ENCODE peak calls at places on chromosomes 6 and 20, in five cellular contexts. Y, I, B, U and C are unnamed samples.

GRCh38 chr20:51190783-51191180 is 167.9 kb upstream of the KCNG1 start:
- DNase-seq in Y (no peak), I (no peak), B (no peak), U (peak), C (no peak)

GRCh38 chr6:150998992-150999975 is 133.8 kb downstream of the MTHFD1L start:
- DNase-seq in Y (no peak), I (no peak), B (no peak), U (no peak), C (peak)

GRCh38 chr6:150079604-150080003 is 10.7 kb upstream of the ULBP3 start:
- DNase-seq in Y (no peak), I (no peak), B (no peak), U (no peak), C (peak)

GRCh38 chr20:46913329-46914044 is 18.8 kb downstream of the EYA2 start:
- DNase-seq in Y (no peak), I (no peak), B (no peak), U (no peak), C (no peak)

GRCh38 chr20:39214778-39215177 is 252.6 kb downstream of the DHX35 start:
- DNase-seq in Y (no peak), I (no peak), B (no peak), U (no peak), C (no peak)

GRCh38 chr20:49724637-49725606 is 11.2 kb upstream of the B4GALT5 start:
- DNase-seq in Y (peak), I (peak), B (no peak), U (peak), C (peak)

GRCh38 chr6:132525866-132526265 is 12.2 kb upstream of the TAAR9 start:
- DNase-seq in Y (no peak), I (no peak), B (no peak), U (no peak), C (no peak)

GRCh38 chr6:14799928-14800327 is 445.9 kb upstream of the JARID2 start:
- DNase-seq in Y (peak), I (peak), B (no peak), U (peak), C (peak)

GRCh38 chr6:16305246-16305725 is 66.9 kb downstream of the GMPR start:
- DNase-seq in Y (no peak), I (no peak), B (no peak), U (no peak), C (no peak)

GRCh38 chr6:44061375-44062104 is 65.7 kb downstream of the MRPL14 start:
- DNase-seq in Y (no peak), I (no peak), B (no peak), U (peak), C (no peak)

GRCh38 chr6:108020438-108021116 is 54.0 kb downstream of the OSTM1 start:
- DNase-seq in Y (no peak), I (no peak), B (no peak), U (no peak), C (no peak)

GRCh38 chr6:108029226-108029921 is 45.2 kb downstream of the OSTM1 start:
- DNase-seq in Y (no peak), I (no peak), B (no peak), U (no peak), C (no peak)

GRCh38 chr6:108027594-108027993 is 46.9 kb downstream of the OSTM1 start:
- DNase-seq in Y (no peak), I (no peak), B (no peak), U (peak), C (no peak)

GRCh38 chr6:108027054-108027453 is 47.5 kb downstream of the OSTM1 start:
- DNase-seq in Y (no peak), I (no peak), B (no peak), U (no peak), C (no peak)

GRCh38 chr6:108024427-108025073 is 50.0 kb downstream of the OSTM1 start:
- DNase-seq in Y (no peak), I (no peak), B (no peak), U (no peak), C (no peak)
- TF ChIP-seq POLR2A in Y (no peak), I (no peak), B (no peak), U (no peak), C (no peak)

GRCh38 chr6:119466226-119466625 is 116.7 kb upstream of the MAN1A1 start:
- DNase-seq in Y (no peak), I (no peak), B (no peak), U (no peak), C (no peak)
- H3K4me3 ChIP-seq in Y (no peak), I (no peak), B (no peak), U (no peak), C (no peak)

GRCh38 chr6:31718294-31718693 is 3.1 kb downstream of the LY6G6D start:
- DNase-seq in Y (no peak), I (no peak), B (no peak), U (no peak), C (no peak)

GRCh38 chr6:31720196-31720770 is 1.3 kb downstream of the LY6G6C start:
- DNase-seq in Y (no peak), I (no peak), B (no peak), U (no peak), C (no peak)

GRCh38 chr6:31715022-31715683 is at the start of gene LY6G6D:
- DNase-seq in Y (no peak), I (peak), B (no peak), U (no peak), C (no peak)

GRCh38 chr6:31719001-31719400 is 2.5 kb downstream of the LY6G6C start:
- DNase-seq in Y (no peak), I (peak), B (no peak), U (no peak), C (no peak)

DNA sequence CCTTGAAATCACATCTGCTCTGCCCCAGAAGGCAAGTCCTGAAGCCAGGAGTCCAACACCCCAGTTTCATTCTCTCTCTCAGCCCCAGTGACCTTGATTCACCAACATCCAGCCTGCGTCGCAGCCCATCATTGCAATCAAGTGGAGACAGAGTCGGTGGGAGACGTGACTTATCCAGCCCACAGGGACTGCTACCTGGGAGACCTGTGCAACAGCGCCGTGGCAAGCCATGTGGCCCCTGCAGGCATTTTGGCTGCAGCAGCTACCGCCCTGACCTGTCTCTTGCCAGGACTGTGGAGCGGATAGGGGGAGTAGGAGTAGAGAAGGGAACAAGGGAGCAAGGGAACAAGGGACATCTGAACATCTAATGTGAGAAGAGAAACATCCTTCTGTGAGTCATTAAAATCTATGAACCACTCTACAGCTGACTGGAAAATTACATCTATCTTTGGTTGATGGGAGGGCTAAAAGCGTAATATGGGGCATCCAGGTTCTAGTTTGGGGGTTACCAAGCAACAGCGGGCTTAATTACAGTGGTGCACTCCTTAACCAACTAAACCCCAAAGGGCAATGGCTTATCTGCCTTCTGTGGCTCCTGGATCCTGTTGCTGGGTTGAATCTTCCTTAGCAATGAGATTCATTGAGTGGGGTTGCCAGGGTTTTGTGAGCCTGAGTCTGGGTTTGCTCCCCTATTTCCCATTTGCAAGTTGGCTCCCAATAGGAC is 2.5 kb downstream of the LY6G6D start:
- DNase-seq in Y (no peak), I (no peak), B (no peak), U (no peak), C (no peak)
- TF ChIP-seq CTCF in Y (no peak), I (no peak), B (no peak), U (no peak), C (no peak)

GRCh38 chr6:89352329-89353117 is at the start of gene UBE2J1:
- DNase-seq in Y (peak), I (peak), B (peak), U (peak), C (peak)
- TF ChIP-seq POLR2A in Y (peak), I (peak), B (peak), U (peak), C (peak)

GRCh38 chr6:142773324-142773723 is 171.7 kb downstream of the HIVEP2 start:
- DNase-seq in Y (no peak), I (no peak), B (no peak), U (no peak), C (no peak)
- H3K4me3 ChIP-seq in Y (no peak), I (no peak), B (no peak), U (no peak), C (no peak)

GRCh38 chr6:23874985-23875384 is 251.0 kb upstream of the NRSN1 start:
- DNase-seq in Y (no peak), I (no peak), B (no peak), U (no peak), C (no peak)
- TF ChIP-seq CTCF in Y (no peak), I (no peak), B (no peak), U (no peak), C (no peak)

GRCh38 chr20:53609501-53610445 is 16.1 kb upstream of the ZNF217 start:
- DNase-seq in Y (peak), I (peak), B (peak), U (peak), C (no peak)
- TF ChIP-seq POLR2A in Y (no peak), I (no peak), B (no peak), U (no peak), C (no peak)

GRCh38 chr20:15986690-15987089 is 586.6 kb downstream of the KIF16B start:
- DNase-seq in Y (no peak), I (no peak), B (no peak), U (no peak), C (no peak)
- H3K4me3 ChIP-seq in Y (no peak), I (no peak), B (no peak), U (no peak), C (no peak)

GRCh38 chr6:164870175-164870574 is 439.2 kb downstream of the C6orf118 start:
- DNase-seq in Y (no peak), I (no peak), B (no peak), U (no peak), C (no peak)
- TF ChIP-seq CTCF in Y (no peak), I (no peak), B (no peak), U (no peak), C (no peak)

GRCh38 chr6:109009761-109010612 is 84.7 kb downstream of the SESN1 start:
- DNase-seq in Y (no peak), I (no peak), B (no peak), U (no peak), C (no peak)
- TF ChIP-seq POLR2A in Y (no peak), I (no peak), B (no peak), U (no peak), C (no peak)